ENCODE peak calls at places on chromosomes 3 and 15, in six cellular contexts. R is effector CD4-positive, alpha-beta T cell; S is mesendoderm; J is CD4-positive, alpha-beta memory T cell; D is GM23248; Q is stimulated activated CD4-positive, alpha-beta T cell treated with anti-CD3 and anti-CD28 coated beads, Interleukin-4, amount 100 ng/mL, for 24 hours. K is an unnamed sample.

GRCh38 chr3:87771338-87772059 is 287.3 kb downstream of the CGGBP1 start:
- DNase-seq in R (no peak), S (peak), J (peak), D (peak), Q (peak), K (peak)

GRCh38 chr3:140117111-140117526 is 182.1 kb downstream of the CLSTN2 start:
- DNase-seq in R (no peak), S (peak), J (no peak), D (no peak), Q (no peak), K (no peak)

GRCh38 chr3:14563946-14564539 is 23.9 kb upstream of the GRIP2 start:
- DNase-seq in R (no peak), S (no peak), J (no peak), D (no peak), Q (no peak), K (no peak)

GRCh38 chr15:63834500-63835210 is 907 bp upstream of the HERC1 start:
- DNase-seq in R (no peak), S (no peak), J (no peak), D (no peak), Q (no peak), K (no peak)

GRCh38 chr3:177781686-177782161 is 584.4 kb upstream of the TBL1XR1 start:
- DNase-seq in R (no peak), S (no peak), J (no peak), D (peak), Q (no peak), K (no peak)

GRCh38 chr15:55164284-55164683 is 32.5 kb downstream of the RSL24D1 start:
- DNase-seq in R (no peak), S (no peak), J (no peak), D (no peak), Q (no peak), K (no peak)

GRCh38 chr3:188316021-188316722 is 162.2 kb downstream of the LPP start:
- DNase-seq in R (no peak), S (no peak), J (no peak), D (peak), Q (no peak), K (no peak)

GRCh38 chr3:109900774-109901173 is 563.4 kb upstream of the DPPA4 start:
- DNase-seq in R (no peak), S (no peak), J (no peak), D (no peak), Q (no peak), K (no peak)

GRCh38 chr15:72342385-72342784 is 22.4 kb upstream of the CELF6 start:
- DNase-seq in R (peak), S (peak), J (peak), D (peak), Q (peak), K (no peak)